ENCODE peak calls at places on chromosomes 11 and 22, in four cellular contexts. One of them, this sample, is unnamed.
A peak's percentile ranks its signal among the peaks of the same experiment; 100 is the strongest.

GRCh38 chr11:23078289-23078971 is 218.2 kb upstream of the CCDC179 start:
- DNase-seq in stimulated activated CD8-positive, alpha-beta memory T cell treated with anti-CD3 and anti-CD28 coated beads, Interleukin-4, amount 100 ng/mL, for 48 hours: no peak
- DNase-seq in PC-3: peak; percentile 65
- DNase-seq in NCI-H1417: no peak
- DNase-seq in this sample: no peak

GRCh38 chr11:130865091-130865771 is 51.0 kb downstream of the SNX19 start:
- DNase-seq in PC-3: no peak
- DNase-seq in stimulated activated CD8-positive, alpha-beta memory T cell treated with anti-CD3 and anti-CD28 coated beads, Interleukin-4, amount 100 ng/mL, for 48 hours: no peak
- DNase-seq in NCI-H1417: no peak
- DNase-seq in this sample: no peak

GRCh38 chr22:49767355-49768062 is 60.2 kb downstream of the BRD1 start:
- DNase-seq in NCI-H1417: no peak
- DNase-seq in stimulated activated CD8-positive, alpha-beta memory T cell treated with anti-CD3 and anti-CD28 coated beads, Interleukin-4, amount 100 ng/mL, for 48 hours: no peak
- DNase-seq in PC-3: peak; percentile 59
- DNase-seq in this sample: peak; percentile 78

GRCh38 chr22:23388492-23389009 is 191.5 kb downstream of the IGLL1 start:
- DNase-seq in stimulated activated CD8-positive, alpha-beta memory T cell treated with anti-CD3 and anti-CD28 coated beads, Interleukin-4, amount 100 ng/mL, for 48 hours: no peak
- DNase-seq in NCI-H1417: no peak
- DNase-seq in PC-3: no peak
- DNase-seq in this sample: no peak

GRCh38 chr11:106917973-106918372 is 100.3 kb downstream of the GUCY1A2 start:
- DNase-seq in stimulated activated CD8-positive, alpha-beta memory T cell treated with anti-CD3 and anti-CD28 coated beads, Interleukin-4, amount 100 ng/mL, for 48 hours: peak; percentile 28
- DNase-seq in PC-3: peak; percentile 65
- DNase-seq in NCI-H1417: no peak
- DNase-seq in this sample: peak; percentile 49

GRCh38 chr22:50739894-50740293 is 1.9 kb downstream of the ACR start:
- DNase-seq in PC-3: no peak
- DNase-seq in NCI-H1417: peak; percentile 1
- DNase-seq in stimulated activated CD8-positive, alpha-beta memory T cell treated with anti-CD3 and anti-CD28 coated beads, Interleukin-4, amount 100 ng/mL, for 48 hours: no peak
- DNase-seq in this sample: no peak

GRCh38 chr22:22210375-22210774 is 34.2 kb upstream of the VPREB1 start:
- DNase-seq in PC-3: peak; percentile 79
- DNase-seq in stimulated activated CD8-positive, alpha-beta memory T cell treated with anti-CD3 and anti-CD28 coated beads, Interleukin-4, amount 100 ng/mL, for 48 hours: peak; percentile 80
- DNase-seq in NCI-H1417: no peak
- DNase-seq in this sample: no peak

GRCh38 chr22:36432592-36433317 is 45.0 kb upstream of the MYH9 start:
- DNase-seq in NCI-H1417: no peak
- DNase-seq in stimulated activated CD8-positive, alpha-beta memory T cell treated with anti-CD3 and anti-CD28 coated beads, Interleukin-4, amount 100 ng/mL, for 48 hours: no peak
- DNase-seq in PC-3: no peak
- DNase-seq in this sample: no peak

GRCh38 chr11:121337740-121338272 is 45.2 kb downstream of the SC5D start:
- DNase-seq in NCI-H1417: no peak
- DNase-seq in stimulated activated CD8-positive, alpha-beta memory T cell treated with anti-CD3 and anti-CD28 coated beads, Interleukin-4, amount 100 ng/mL, for 48 hours: no peak
- DNase-seq in PC-3: no peak
- DNase-seq in this sample: no peak

GRCh38 chr11:6320411-6321207 is at the start of gene CAVIN3:
- DNase-seq in PC-3: peak; percentile 15
- DNase-seq in stimulated activated CD8-positive, alpha-beta memory T cell treated with anti-CD3 and anti-CD28 coated beads, Interleukin-4, amount 100 ng/mL, for 48 hours: peak; percentile 89
- DNase-seq in NCI-H1417: no peak
- DNase-seq in this sample: peak; percentile 73

GRCh38 chr11:12116425-12117032 is 6.1 kb downstream of the MICAL2 start:
- DNase-seq in NCI-H1417: no peak
- DNase-seq in stimulated activated CD8-positive, alpha-beta memory T cell treated with anti-CD3 and anti-CD28 coated beads, Interleukin-4, amount 100 ng/mL, for 48 hours: no peak
- DNase-seq in PC-3: no peak
- DNase-seq in this sample: no peak

GRCh38 chr11:11022126-11022730 is 164.4 kb upstream of the ZBED5 start:
- DNase-seq in PC-3: peak; percentile 57
- DNase-seq in NCI-H1417: peak; percentile 39
- DNase-seq in stimulated activated CD8-positive, alpha-beta memory T cell treated with anti-CD3 and anti-CD28 coated beads, Interleukin-4, amount 100 ng/mL, for 48 hours: no peak
- DNase-seq in this sample: peak; percentile 42

GRCh38 chr22:31271485-31271884 is 20.8 kb downstream of the PIK3IP1 start:
- DNase-seq in PC-3: no peak
- DNase-seq in stimulated activated CD8-positive, alpha-beta memory T cell treated with anti-CD3 and anti-CD28 coated beads, Interleukin-4, amount 100 ng/mL, for 48 hours: no peak
- DNase-seq in NCI-H1417: no peak
- DNase-seq in this sample: no peak

GRCh38 chr11:131691558-131692041 is 321.2 kb downstream of the NTM start:
- DNase-seq in PC-3: peak; percentile 12
- DNase-seq in stimulated activated CD8-positive, alpha-beta memory T cell treated with anti-CD3 and anti-CD28 coated beads, Interleukin-4, amount 100 ng/mL, for 48 hours: peak; percentile 62
- DNase-seq in NCI-H1417: no peak
- DNase-seq in this sample: peak; percentile 38

GRCh38 chr22:49161002-49161850 is 666.4 kb downstream of the BRD1 start:
- DNase-seq in NCI-H1417: no peak
- DNase-seq in PC-3: no peak
- DNase-seq in stimulated activated CD8-positive, alpha-beta memory T cell treated with anti-CD3 and anti-CD28 coated beads, Interleukin-4, amount 100 ng/mL, for 48 hours: no peak
- DNase-seq in this sample: no peak

GRCh38 chr22:42296381-42296853 is 26.0 kb upstream of the TCF20 start:
- DNase-seq in PC-3: no peak
- DNase-seq in NCI-H1417: no peak
- DNase-seq in stimulated activated CD8-positive, alpha-beta memory T cell treated with anti-CD3 and anti-CD28 coated beads, Interleukin-4, amount 100 ng/mL, for 48 hours: no peak
- DNase-seq in this sample: no peak

GRCh38 chr22:43970037-43970747 is 14.9 kb downstream of the SAMM50 start:
- DNase-seq in PC-3: no peak
- DNase-seq in NCI-H1417: no peak
- DNase-seq in stimulated activated CD8-positive, alpha-beta memory T cell treated with anti-CD3 and anti-CD28 coated beads, Interleukin-4, amount 100 ng/mL, for 48 hours: no peak
- DNase-seq in this sample: no peak

GRCh38 chr11:13897606-13898276 is 64.8 kb upstream of the SPON1 start:
- DNase-seq in PC-3: no peak
- DNase-seq in NCI-H1417: no peak
- DNase-seq in stimulated activated CD8-positive, alpha-beta memory T cell treated with anti-CD3 and anti-CD28 coated beads, Interleukin-4, amount 100 ng/mL, for 48 hours: no peak
- DNase-seq in this sample: no peak

GRCh38 chr22:31160328-31160978 is 471 bp downstream of the RNF185 start:
- DNase-seq in PC-3: no peak
- DNase-seq in NCI-H1417: no peak
- DNase-seq in stimulated activated CD8-positive, alpha-beta memory T cell treated with anti-CD3 and anti-CD28 coated beads, Interleukin-4, amount 100 ng/mL, for 48 hours: peak; percentile 42
- DNase-seq in this sample: peak; percentile 32

GRCh38 chr11:66886671-66887221 is 29.9 kb downstream of the LRFN4 start:
- DNase-seq in NCI-H1417: no peak
- DNase-seq in stimulated activated CD8-positive, alpha-beta memory T cell treated with anti-CD3 and anti-CD28 coated beads, Interleukin-4, amount 100 ng/mL, for 48 hours: no peak
- DNase-seq in PC-3: no peak
- DNase-seq in this sample: no peak

GRCh38 chr11:3882671-3883070 is 27.2 kb downstream of the STIM1 start:
- DNase-seq in NCI-H1417: no peak
- DNase-seq in PC-3: no peak
- DNase-seq in stimulated activated CD8-positive, alpha-beta memory T cell treated with anti-CD3 and anti-CD28 coated beads, Interleukin-4, amount 100 ng/mL, for 48 hours: no peak
- DNase-seq in this sample: no peak

GRCh38 chr11:2509481-2510001 is 64.7 kb downstream of the KCNQ1 start:
- DNase-seq in NCI-H1417: no peak
- DNase-seq in stimulated activated CD8-positive, alpha-beta memory T cell treated with anti-CD3 and anti-CD28 coated beads, Interleukin-4, amount 100 ng/mL, for 48 hours: no peak
- DNase-seq in PC-3: no peak
- DNase-seq in this sample: no peak

GRCh38 chr11:62611705-62612365 is 740 bp downstream of the EML3 start:
- DNase-seq in stimulated activated CD8-positive, alpha-beta memory T cell treated with anti-CD3 and anti-CD28 coated beads, Interleukin-4, amount 100 ng/mL, for 48 hours: peak; percentile 69
- DNase-seq in NCI-H1417: peak; percentile 14
- DNase-seq in PC-3: peak; percentile 52
- DNase-seq in this sample: peak; percentile 18

GRCh38 chr22:46108564-46109473 is 41.5 kb upstream of the PPARA start:
- DNase-seq in stimulated activated CD8-positive, alpha-beta memory T cell treated with anti-CD3 and anti-CD28 coated beads, Interleukin-4, amount 100 ng/mL, for 48 hours: no peak
- DNase-seq in PC-3: peak; percentile 34
- DNase-seq in NCI-H1417: no peak
- DNase-seq in this sample: peak; percentile 60

GRCh38 chr22:24157783-24158170 is 23.5 kb upstream of the SUSD2 start:
- DNase-seq in PC-3: no peak
- DNase-seq in stimulated activated CD8-positive, alpha-beta memory T cell treated with anti-CD3 and anti-CD28 coated beads, Interleukin-4, amount 100 ng/mL, for 48 hours: no peak
- DNase-seq in NCI-H1417: no peak
- DNase-seq in this sample: no peak

GRCh38 chr11:134349109-134349801 is 17.5 kb downstream of the GLB1L2 start:
- DNase-seq in stimulated activated CD8-positive, alpha-beta memory T cell treated with anti-CD3 and anti-CD28 coated beads, Interleukin-4, amount 100 ng/mL, for 48 hours: no peak
- DNase-seq in NCI-H1417: no peak
- DNase-seq in PC-3: no peak
- DNase-seq in this sample: no peak

GRCh38 chr22:18144105-18144504 is 5.9 kb upstream of the USP18 start:
- DNase-seq in PC-3: no peak
- DNase-seq in stimulated activated CD8-positive, alpha-beta memory T cell treated with anti-CD3 and anti-CD28 coated beads, Interleukin-4, amount 100 ng/mL, for 48 hours: no peak
- DNase-seq in NCI-H1417: no peak
- DNase-seq in this sample: no peak

GRCh38 chr11:30665067-30665466 is 78.9 kb upstream of the MPPED2 start:
- DNase-seq in PC-3: no peak
- DNase-seq in stimulated activated CD8-positive, alpha-beta memory T cell treated with anti-CD3 and anti-CD28 coated beads, Interleukin-4, amount 100 ng/mL, for 48 hours: no peak
- DNase-seq in NCI-H1417: no peak
- DNase-seq in this sample: no peak

GRCh38 chr11:118907749-118908106 is 18.0 kb downstream of the BCL9L start:
- DNase-seq in stimulated activated CD8-positive, alpha-beta memory T cell treated with anti-CD3 and anti-CD28 coated beads, Interleukin-4, amount 100 ng/mL, for 48 hours: no peak
- DNase-seq in NCI-H1417: no peak
- DNase-seq in PC-3: no peak
- DNase-seq in this sample: no peak

GRCh38 chr11:61832207-61832606 is 4.1 kb downstream of the FADS2 start:
- DNase-seq in NCI-H1417: no peak
- DNase-seq in PC-3: no peak
- DNase-seq in stimulated activated CD8-positive, alpha-beta memory T cell treated with anti-CD3 and anti-CD28 coated beads, Interleukin-4, amount 100 ng/mL, for 48 hours: no peak
- DNase-seq in this sample: no peak

GRCh38 chr11:76596652-76597051 is 73.9 kb downstream of the LRRC32 start:
- DNase-seq in stimulated activated CD8-positive, alpha-beta memory T cell treated with anti-CD3 and anti-CD28 coated beads, Interleukin-4, amount 100 ng/mL, for 48 hours: peak; percentile 20
- DNase-seq in PC-3: no peak
- DNase-seq in NCI-H1417: no peak
- DNase-seq in this sample: no peak

GRCh38 chr11:130429983-130430382 is 1.6 kb upstream of the ADAMTS8 start:
- DNase-seq in stimulated activated CD8-positive, alpha-beta memory T cell treated with anti-CD3 and anti-CD28 coated beads, Interleukin-4, amount 100 ng/mL, for 48 hours: no peak
- DNase-seq in NCI-H1417: no peak
- DNase-seq in PC-3: no peak
- DNase-seq in this sample: no peak

GRCh38 chr11:73152861-73153483 is 10.9 kb upstream of the FCHSD2 start:
- DNase-seq in stimulated activated CD8-positive, alpha-beta memory T cell treated with anti-CD3 and anti-CD28 coated beads, Interleukin-4, amount 100 ng/mL, for 48 hours: peak; percentile 47
- DNase-seq in PC-3: peak; percentile 16
- DNase-seq in NCI-H1417: peak; percentile 49
- DNase-seq in this sample: no peak

GRCh38 chr22:48488611-48489456 is 1338.8 kb downstream of the BRD1 start:
- DNase-seq in PC-3: no peak
- DNase-seq in NCI-H1417: no peak
- DNase-seq in stimulated activated CD8-positive, alpha-beta memory T cell treated with anti-CD3 and anti-CD28 coated beads, Interleukin-4, amount 100 ng/mL, for 48 hours: no peak
- DNase-seq in this sample: no peak

GRCh38 chr22:23237201-23237798 is 57.0 kb downstream of the BCR start:
- DNase-seq in NCI-H1417: peak; percentile 55
- DNase-seq in PC-3: no peak
- DNase-seq in stimulated activated CD8-positive, alpha-beta memory T cell treated with anti-CD3 and anti-CD28 coated beads, Interleukin-4, amount 100 ng/mL, for 48 hours: no peak
- DNase-seq in this sample: no peak

GRCh38 chr22:47200273-47201051 is 438.0 kb downstream of the TBC1D22A start:
- DNase-seq in NCI-H1417: no peak
- DNase-seq in PC-3: no peak
- DNase-seq in stimulated activated CD8-positive, alpha-beta memory T cell treated with anti-CD3 and anti-CD28 coated beads, Interleukin-4, amount 100 ng/mL, for 48 hours: peak; percentile 10
- DNase-seq in this sample: no peak

GRCh38 chr22:33850724-33851123 is 69.6 kb downstream of the LARGE1 start:
- DNase-seq in NCI-H1417: no peak
- DNase-seq in PC-3: no peak
- DNase-seq in stimulated activated CD8-positive, alpha-beta memory T cell treated with anti-CD3 and anti-CD28 coated beads, Interleukin-4, amount 100 ng/mL, for 48 hours: no peak
- DNase-seq in this sample: no peak

GRCh38 chr11:128692750-128693578 is 908 bp upstream of the FLI1 start:
- DNase-seq in PC-3: peak; percentile 42
- DNase-seq in stimulated activated CD8-positive, alpha-beta memory T cell treated with anti-CD3 and anti-CD28 coated beads, Interleukin-4, amount 100 ng/mL, for 48 hours: peak; percentile 58
- DNase-seq in NCI-H1417: no peak
- DNase-seq in this sample: no peak

GRCh38 chr22:40588726-40589125 is 47.8 kb downstream of the MRTFA start:
- DNase-seq in NCI-H1417: no peak
- DNase-seq in stimulated activated CD8-positive, alpha-beta memory T cell treated with anti-CD3 and anti-CD28 coated beads, Interleukin-4, amount 100 ng/mL, for 48 hours: no peak
- DNase-seq in PC-3: peak; percentile 37
- DNase-seq in this sample: peak; percentile 32

This sample was measured in SK-MEL-5.